ENCODE peak calls at places on chromosome 19, in four cellular contexts. One of them, this sample, is unnamed.

GRCh38 chr19:31253816-31254551 is 95.3 kb downstream of the TSHZ3 start:
- DNase-seq in GM12878: no peak
- DNase-seq in SK-N-SH: no peak
- DNase-seq in K562: no peak
- DNase-seq in this sample: no peak

GRCh38 chr19:12800873-12801465 is 631 bp downstream of the PRDX2 start:
- DNase-seq in GM12878: no peak
- DNase-seq in K562: peak; percentile 49
- DNase-seq in SK-N-SH: peak; percentile 57
- DNase-seq in this sample: no peak

GRCh38 chr19:56109216-56109615 is 11.9 kb downstream of the ZNF787 start:
- DNase-seq in K562: no peak
- DNase-seq in GM12878: no peak
- DNase-seq in SK-N-SH: no peak
- DNase-seq in this sample: no peak

GRCh38 chr19:31438401-31439269 is 89.4 kb upstream of the TSHZ3 start:
- DNase-seq in K562: no peak
- DNase-seq in SK-N-SH: no peak
- DNase-seq in GM12878: no peak
- DNase-seq in this sample: peak; percentile 17

GRCh38 chr19:33171916-33172359 is 22.2 kb upstream of the LRP3 start:
- DNase-seq in SK-N-SH: no peak
- DNase-seq in GM12878: no peak
- DNase-seq in K562: no peak
- DNase-seq in this sample: no peak

GRCh38 chr19:16590876-16591802 is 18.9 kb upstream of the SLC35E1 start:
- DNase-seq in SK-N-SH: no peak
- DNase-seq in K562: no peak
- DNase-seq in GM12878: no peak
- DNase-seq in this sample: no peak

GRCh38 chr19:55319786-55320185 is 5.4 kb downstream of the TMEM150B start:
- DNase-seq in K562: peak; percentile 63
- DNase-seq in SK-N-SH: peak; percentile 83
- DNase-seq in GM12878: no peak
- DNase-seq in this sample: peak; percentile 93

GRCh38 chr19:1350861-1351260 is 32.8 kb upstream of the NDUFS7 start:
- DNase-seq in K562: no peak
- DNase-seq in GM12878: no peak
- DNase-seq in SK-N-SH: peak; percentile 66
- DNase-seq in this sample: no peak

GRCh38 chr19:56838930-56839664 is 1.4 kb downstream of the PEG3 start:
- DNase-seq in K562: no peak
- DNase-seq in SK-N-SH: peak; percentile 69
- DNase-seq in GM12878: no peak
- DNase-seq in this sample: no peak

GRCh38 chr19:34851277-34851804 is 75.4 kb upstream of the ZNF30 start:
- DNase-seq in GM12878: no peak
- DNase-seq in K562: no peak
- DNase-seq in SK-N-SH: no peak
- DNase-seq in this sample: no peak
- TF ChIP-seq NRF1 in GM12878: no peak
- TF ChIP-seq NRF1 in K562: no peak
- TF ChIP-seq NRF1 in SK-N-SH: no peak
- TF ChIP-seq NRF1 in this sample: no peak

GRCh38 chr19:7541481-7541824 is 5.9 kb downstream of the PNPLA6 start:
- DNase-seq in GM12878: no peak
- DNase-seq in K562: no peak
- DNase-seq in SK-N-SH: no peak
- DNase-seq in this sample: no peak

GRCh38 chr19:7541828-7542443 is 6.4 kb downstream of the PNPLA6 start:
- DNase-seq in K562: no peak
- DNase-seq in GM12878: no peak
- DNase-seq in SK-N-SH: no peak
- DNase-seq in this sample: no peak

GRCh38 chr19:7544626-7545025 is 9.1 kb downstream of the PNPLA6 start:
- DNase-seq in GM12878: no peak
- DNase-seq in SK-N-SH: no peak
- DNase-seq in K562: no peak
- DNase-seq in this sample: no peak

GRCh38 chr19:7540761-7541480 is 5.4 kb downstream of the PNPLA6 start:
- DNase-seq in SK-N-SH: peak; percentile 73
- DNase-seq in K562: peak; percentile 86
- DNase-seq in GM12878: no peak
- DNase-seq in this sample: peak; percentile 92

GRCh38 chr19:7542556-7543348 is 7.2 kb downstream of the PNPLA6 start:
- DNase-seq in SK-N-SH: no peak
- DNase-seq in GM12878: no peak
- DNase-seq in K562: no peak
- DNase-seq in this sample: no peak
- TF ChIP-seq NRF1 in SK-N-SH: no peak
- TF ChIP-seq NRF1 in GM12878: no peak
- TF ChIP-seq NRF1 in K562: no peak
- TF ChIP-seq NRF1 in this sample: no peak

GRCh38 chr19:38869836-38870607 is 8.1 kb downstream of the RINL start:
- DNase-seq in GM12878: no peak
- DNase-seq in SK-N-SH: peak; percentile 91
- DNase-seq in K562: no peak
- DNase-seq in this sample: no peak
- TF ChIP-seq NRF1 in GM12878: peak; percentile 43
- TF ChIP-seq NRF1 in SK-N-SH: peak; percentile 41
- TF ChIP-seq NRF1 in K562: no peak
- TF ChIP-seq NRF1 in this sample: no peak

GRCh38 chr19:17605761-17606745 is 50.6 kb downstream of the COLGALT1 start:
- DNase-seq in SK-N-SH: peak; percentile 98
- DNase-seq in K562: peak; percentile 96
- DNase-seq in GM12878: peak; percentile 54
- DNase-seq in this sample: peak; percentile 98
- TF ChIP-seq NRF1 in SK-N-SH: peak; percentile 85
- TF ChIP-seq NRF1 in K562: peak; percentile 97
- TF ChIP-seq NRF1 in GM12878: peak; percentile 66
- TF ChIP-seq NRF1 in this sample: peak; percentile 90

DNA sequence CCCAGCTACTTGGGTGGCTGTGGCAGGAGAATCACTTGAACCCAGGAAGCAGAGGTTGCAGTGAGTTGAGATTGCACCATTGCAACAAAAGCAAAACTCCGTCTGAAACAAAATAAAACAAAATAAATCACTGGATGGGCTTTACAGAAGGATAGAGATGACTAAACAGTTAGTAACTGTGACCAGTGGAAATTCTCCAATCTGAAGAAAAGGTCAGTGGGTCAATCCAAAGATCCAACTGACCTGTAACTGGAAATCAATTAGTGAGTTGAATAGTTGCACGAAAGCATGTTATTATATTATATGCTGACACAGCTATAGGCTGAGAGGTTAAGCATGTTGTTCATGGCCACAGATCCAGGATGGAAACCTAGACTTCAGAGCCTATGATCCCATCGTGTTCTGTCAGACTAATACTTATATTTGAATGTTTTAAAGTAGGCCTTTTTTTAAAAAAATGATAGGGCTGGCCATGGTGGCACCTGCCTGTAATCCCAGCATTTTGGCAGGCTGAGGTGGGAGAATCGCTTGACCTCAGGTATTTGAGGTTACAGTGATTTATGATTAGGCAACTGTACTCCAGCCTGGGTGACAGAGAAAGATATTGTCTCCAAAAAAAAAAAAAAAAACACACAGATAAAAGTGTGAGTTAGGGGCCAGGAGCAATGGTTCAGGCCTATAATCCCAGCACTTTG is 1.4 kb downstream of the ECH1 start:
- DNase-seq in GM12878: no peak
- DNase-seq in SK-N-SH: no peak
- DNase-seq in K562: no peak
- DNase-seq in this sample: no peak
- TF ChIP-seq NRF1 in GM12878: no peak
- TF ChIP-seq NRF1 in SK-N-SH: no peak
- TF ChIP-seq NRF1 in K562: no peak
- TF ChIP-seq NRF1 in this sample: no peak

GRCh38 chr19:3863648-3864047 is 5.2 kb downstream of the ZFR2 start:
- DNase-seq in SK-N-SH: no peak
- DNase-seq in GM12878: no peak
- DNase-seq in K562: no peak
- DNase-seq in this sample: no peak

GRCh38 chr19:3867971-3868769 is 668 bp downstream of the ZFR2 start:
- DNase-seq in GM12878: no peak
- DNase-seq in K562: no peak
- DNase-seq in SK-N-SH: peak; percentile 71
- DNase-seq in this sample: no peak

GRCh38 chr19:3873151-3873550 is 4.3 kb upstream of the ZFR2 start:
- DNase-seq in K562: no peak
- DNase-seq in SK-N-SH: peak; percentile 87
- DNase-seq in GM12878: no peak
- DNase-seq in this sample: no peak

GRCh38 chr19:3866798-3867638 is 1.8 kb downstream of the ZFR2 start:
- DNase-seq in K562: no peak
- DNase-seq in GM12878: no peak
- DNase-seq in SK-N-SH: peak; percentile 47
- DNase-seq in this sample: no peak

GRCh38 chr19:3868770-3869456 is at the start of gene ZFR2:
- DNase-seq in SK-N-SH: peak; percentile 86
- DNase-seq in K562: peak; percentile 68
- DNase-seq in GM12878: no peak
- DNase-seq in this sample: no peak
- TF ChIP-seq NRF1 in SK-N-SH: no peak
- TF ChIP-seq NRF1 in K562: no peak
- TF ChIP-seq NRF1 in GM12878: no peak
- TF ChIP-seq NRF1 in this sample: no peak

GRCh38 chr19:46618670-46619231 is 6.1 kb downstream of the PTGIR start:
- DNase-seq in GM12878: peak; percentile 77
- DNase-seq in K562: no peak
- DNase-seq in SK-N-SH: peak; percentile 2
- DNase-seq in this sample: no peak

GRCh38 chr19:46617566-46618079 is 7.3 kb downstream of the PTGIR start:
- DNase-seq in SK-N-SH: no peak
- DNase-seq in K562: no peak
- DNase-seq in GM12878: no peak
- DNase-seq in this sample: no peak

GRCh38 chr19:46615966-46616365 is 8.9 kb downstream of the PTGIR start:
- DNase-seq in SK-N-SH: no peak
- DNase-seq in GM12878: no peak
- DNase-seq in K562: no peak
- DNase-seq in this sample: no peak

GRCh38 chr19:46614114-46614701 is 10.7 kb downstream of the PTGIR start:
- DNase-seq in SK-N-SH: peak; percentile 91
- DNase-seq in K562: peak; percentile 86
- DNase-seq in GM12878: no peak
- DNase-seq in this sample: peak; percentile 58

GRCh38 chr19:46616631-46617322 is 8.1 kb downstream of the PTGIR start:
- DNase-seq in SK-N-SH: peak; percentile 90
- DNase-seq in K562: peak; percentile 65
- DNase-seq in GM12878: no peak
- DNase-seq in this sample: no peak
- TF ChIP-seq NRF1 in SK-N-SH: no peak
- TF ChIP-seq NRF1 in K562: no peak
- TF ChIP-seq NRF1 in GM12878: no peak
- TF ChIP-seq NRF1 in this sample: no peak

GRCh38 chr19:58067240-58067912 is 8.3 kb downstream of the ZNF135 start:
- DNase-seq in K562: no peak
- DNase-seq in SK-N-SH: no peak
- DNase-seq in GM12878: no peak
- DNase-seq in this sample: no peak
- TF ChIP-seq NRF1 in K562: no peak
- TF ChIP-seq NRF1 in SK-N-SH: no peak
- TF ChIP-seq NRF1 in GM12878: no peak
- TF ChIP-seq NRF1 in this sample: no peak